ENCODE peak calls at places on chromosomes 16 and 17, in four cellular contexts. Z, N, R and G are unnamed samples.

GRCh38 chr17:15262291-15263205 is 2.6 kb downstream of the PMP22 start:
- DNase-seq in Z (peak), N (no peak), R (peak), G (peak)

GRCh38 chr17:66813314-66813713 is 21.6 kb upstream of the CACNG5 start:
- DNase-seq in R (no peak), N (no peak), Z (no peak), G (no peak)

GRCh38 chr17:37741334-37742113 is 3.3 kb downstream of the HNF1B start:
- DNase-seq in N (no peak), Z (no peak), R (no peak), G (no peak)

GRCh38 chr16:234468-235305 is at the start of gene FAM234A:
- DNase-seq in N (peak), Z (peak), R (peak), G (peak)

GRCh38 chr16:20364051-20364450 is 11.5 kb upstream of the UMOD start:
- DNase-seq in Z (no peak), R (no peak), N (no peak), G (no peak)

GRCh38 chr16:4142268-4142667 is 26.0 kb upstream of the ADCY9 start:
- DNase-seq in R (no peak), N (no peak), Z (no peak), G (peak)

GRCh38 chr17:40301315-40301714 is 7.7 kb upstream of the RARA start:
- DNase-seq in Z (no peak), R (no peak), N (no peak), G (no peak)

GRCh38 chr17:48465884-48466283 is 35.9 kb upstream of the SKAP1 start:
- DNase-seq in R (no peak), N (no peak), Z (no peak), G (no peak)

GRCh38 chr17:43360376-43360738 is 38.4 kb upstream of the ARL4D start:
- DNase-seq in N (peak), R (peak), Z (no peak), G (peak)

GRCh38 chr17:78313735-78314648 is 45.9 kb downstream of the SOCS3 start:
- DNase-seq in Z (peak), R (peak), N (no peak), G (peak)

GRCh38 chr16:25040543-25040942 is 25.4 kb upstream of the ARHGAP17 start:
- DNase-seq in R (no peak), N (no peak), Z (no peak), G (peak)

GRCh38 chr16:566475-567361 is at the start of gene NHLRC4:
- DNase-seq in N (no peak), R (peak), Z (peak), G (peak)

GRCh38 chr17:17214646-17215436 is 8.7 kb upstream of the PLD6 start:
- DNase-seq in Z (no peak), R (no peak), N (no peak), G (no peak)

GRCh38 chr17:40319651-40320550 is 10.9 kb downstream of the RARA start:
- DNase-seq in Z (peak), R (peak), N (peak), G (no peak)

GRCh38 chr17:8126306-8127066 is 2.6 kb upstream of the HES7 start:
- DNase-seq in N (no peak), Z (no peak), R (peak), G (peak)

GRCh38 chr16:20859699-20860098 is 40.5 kb downstream of the DCUN1D3 start:
- DNase-seq in Z (no peak), R (no peak), N (no peak), G (no peak)

GRCh38 chr16:74954763-74955162 is 30.2 kb downstream of the WDR59 start:
- DNase-seq in Z (no peak), N (no peak), R (no peak), G (no peak)

GRCh38 chr16:64356267-64356666 is 765.6 kb downstream of the CDH11 start:
- DNase-seq in R (no peak), Z (no peak), N (no peak), G (no peak)

DNA sequence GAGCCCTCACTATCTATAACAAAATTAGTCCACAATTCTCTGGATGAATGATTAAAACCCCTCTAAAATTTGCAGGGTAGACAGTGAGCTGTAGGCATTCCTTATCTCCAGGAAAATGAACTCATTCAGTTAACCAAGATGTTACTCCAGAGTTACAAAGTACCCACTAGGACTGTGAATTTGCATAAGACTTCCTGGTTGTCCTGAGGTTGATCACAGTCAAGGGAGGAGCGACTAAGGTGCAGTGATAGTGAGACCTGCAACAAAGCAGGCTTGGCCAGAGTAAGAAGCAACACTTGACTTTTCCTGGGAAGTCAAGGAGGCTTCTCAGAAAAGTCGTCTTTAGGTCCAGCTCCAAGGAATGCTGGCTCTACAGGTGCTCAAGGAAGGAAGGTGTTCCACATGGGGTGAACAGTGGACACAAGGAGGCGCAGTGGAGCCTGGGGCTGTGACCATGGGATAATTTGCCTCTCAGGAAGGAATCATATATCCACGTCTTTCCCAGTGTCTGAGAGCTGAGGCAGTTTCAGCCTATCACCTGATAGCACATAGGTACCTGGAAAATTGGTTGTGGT is 821.0 kb upstream of the EEF2KMT start:
- DNase-seq in R (no peak), N (no peak), Z (no peak), G (no peak)
- TF ChIP-seq CTCF in R (no peak), N (no peak), Z (no peak), G (no peak)

DNA sequence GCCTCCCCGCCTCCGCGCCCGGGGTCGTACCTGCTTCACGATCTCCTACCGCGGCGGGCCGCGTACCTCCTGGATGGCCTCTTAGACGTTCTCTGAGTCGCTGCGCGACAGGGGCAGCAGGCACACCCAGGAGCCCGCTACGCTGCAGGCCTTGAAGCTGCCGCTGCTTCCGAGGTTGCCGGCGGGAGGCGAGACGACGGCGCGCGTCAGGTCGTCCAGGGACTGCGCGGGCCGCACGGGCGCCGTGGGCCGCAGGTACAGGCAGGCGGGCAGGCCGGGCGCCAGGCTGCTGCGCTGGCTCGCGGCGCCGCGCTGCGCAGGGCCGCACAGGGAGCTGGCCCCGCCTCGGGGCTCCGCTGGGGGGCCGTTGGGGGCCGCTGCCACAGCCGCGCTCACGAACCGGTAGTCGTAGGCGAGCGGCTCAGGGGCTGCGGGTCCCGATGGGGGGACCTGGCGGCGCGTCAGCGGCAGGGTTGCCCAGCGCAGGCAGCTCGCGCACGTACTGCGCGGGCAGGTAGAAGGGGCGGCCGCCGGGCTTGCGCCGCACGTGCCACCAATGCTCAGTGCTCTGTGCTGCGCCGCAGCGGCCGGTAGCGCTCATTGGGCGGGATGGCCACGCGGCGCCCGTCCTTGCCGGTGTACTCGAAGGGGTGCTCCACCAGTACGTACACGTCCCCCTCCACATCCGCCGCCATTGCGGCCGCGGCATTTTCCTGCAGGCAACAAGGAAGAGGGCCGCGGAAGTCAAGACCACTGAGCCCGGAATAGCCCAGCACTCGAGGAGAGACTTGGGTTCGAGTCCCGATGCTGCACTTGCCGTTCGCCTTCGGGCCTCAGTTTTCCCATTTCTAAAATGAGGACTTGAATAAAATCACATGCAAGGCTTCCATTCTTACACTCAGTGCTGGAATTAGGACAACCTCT is 116.5 kb upstream of the SMURF2 start:
- DNase-seq in Z (no peak), R (no peak), N (peak), G (peak)
- TF ChIP-seq CTCF in Z (peak), R (no peak), N (no peak), G (no peak)

DNA sequence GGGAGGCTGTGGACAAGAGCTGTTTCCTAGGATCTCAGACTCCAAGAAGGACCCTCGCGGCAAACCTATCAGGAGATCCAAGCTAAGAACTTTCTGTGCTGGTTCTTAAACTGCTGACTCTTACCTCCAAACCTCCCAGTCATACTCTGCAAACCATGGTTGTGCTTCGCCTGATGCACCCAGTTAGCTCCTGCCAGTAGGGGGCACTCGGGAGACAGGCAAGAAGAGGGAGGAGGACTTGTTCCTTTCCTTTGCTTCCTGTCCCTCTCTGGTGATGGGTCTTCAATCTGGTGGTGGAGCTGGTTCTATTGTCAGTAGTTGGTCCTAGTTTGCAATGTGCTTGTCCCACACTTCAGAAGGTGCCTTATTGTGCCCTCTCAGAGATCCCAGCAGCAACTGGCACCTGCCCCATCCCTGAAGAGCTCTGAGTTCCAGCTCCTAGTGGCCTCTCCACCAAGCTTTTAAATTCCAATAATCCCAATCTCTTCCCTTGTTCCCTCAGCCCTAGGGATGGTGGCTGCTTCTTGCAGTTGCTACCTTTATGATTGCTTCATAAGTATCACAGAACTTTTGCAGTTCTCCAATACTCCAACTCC is 113.5 kb upstream of the RPL38 start:
- DNase-seq in R (no peak), Z (no peak), N (peak), G (peak)
- TF ChIP-seq CTCF in R (no peak), Z (no peak), N (peak), G (peak)

GRCh38 chr16:85674828-85675227 is 13.9 kb downstream of the GINS2 start:
- DNase-seq in R (no peak), Z (no peak), N (no peak), G (no peak)

GRCh38 chr16:85676466-85676865 is 12.3 kb downstream of the GINS2 start:
- DNase-seq in R (no peak), Z (no peak), N (no peak), G (no peak)

GRCh38 chr16:85673529-85674417 is 15.0 kb downstream of the GINS2 start:
- DNase-seq in R (peak), N (no peak), Z (no peak), G (no peak)

GRCh38 chr16:85674418-85674755 is 14.4 kb downstream of the GINS2 start:
- DNase-seq in R (no peak), N (no peak), Z (no peak), G (no peak)

DNA sequence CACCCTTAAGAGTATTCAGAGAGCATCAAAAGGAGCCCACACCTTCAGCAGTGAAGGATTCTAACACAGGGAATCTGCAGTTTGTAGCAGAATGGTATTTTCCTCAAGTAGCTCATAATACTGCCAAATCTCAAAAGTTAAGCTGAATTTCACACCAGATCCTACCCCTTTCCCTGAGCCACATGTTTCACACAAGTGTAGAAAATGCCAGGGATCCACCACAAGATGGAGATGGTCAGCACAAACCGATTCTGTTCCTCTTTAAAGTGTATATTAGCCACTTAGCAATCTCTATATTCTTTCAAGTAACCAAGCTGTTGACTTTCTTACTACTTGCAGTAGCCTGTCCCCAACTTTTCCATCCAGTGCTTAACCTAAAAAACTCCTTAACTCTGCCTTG is 13.2 kb downstream of the GINS2 start:
- DNase-seq in R (no peak), Z (no peak), N (no peak), G (no peak)
- TF ChIP-seq CTCF in R (peak), Z (no peak), N (no peak), G (peak)

DNA sequence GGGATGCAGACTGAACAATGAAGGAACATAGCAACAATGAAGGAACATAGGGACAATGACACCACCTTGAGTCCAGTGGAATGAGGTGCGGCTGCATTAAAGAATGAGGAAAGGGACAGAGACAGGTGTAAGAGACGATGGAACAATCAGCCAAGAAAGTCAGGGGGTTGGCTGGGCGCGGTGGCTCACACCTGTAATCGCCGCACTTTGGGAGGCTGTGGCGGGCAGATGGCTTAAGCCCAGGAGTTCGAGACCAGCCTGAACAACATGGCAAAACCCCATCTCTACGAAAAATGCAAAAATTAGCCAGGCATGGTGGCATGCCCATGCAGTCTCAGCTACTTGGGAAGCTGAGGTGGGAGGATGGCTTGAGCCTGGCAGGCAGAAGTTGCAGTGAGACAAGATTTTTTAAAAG is 13.6 kb upstream of the CBFB start:
- DNase-seq in N (no peak), R (no peak), Z (peak), G (no peak)
- TF ChIP-seq CTCF in N (no peak), R (no peak), Z (no peak), G (no peak)

GRCh38 chr16:56275076-56275475 is 83.8 kb downstream of the GNAO1 start:
- DNase-seq in N (no peak), Z (no peak), R (no peak), G (no peak)

GRCh38 chr16:56278196-56278855 is 87.0 kb downstream of the GNAO1 start:
- DNase-seq in R (no peak), N (no peak), Z (no peak), G (no peak)

GRCh38 chr16:56275801-56276200 is 84.5 kb downstream of the GNAO1 start:
- DNase-seq in N (no peak), Z (no peak), R (no peak), G (no peak)

GRCh38 chr16:56279132-56279531 is 87.8 kb downstream of the GNAO1 start:
- DNase-seq in R (no peak), Z (no peak), N (peak), G (peak)

GRCh38 chr16:56277040-56277439 is 85.8 kb downstream of the GNAO1 start:
- DNase-seq in N (no peak), R (no peak), Z (no peak), G (no peak)
- TF ChIP-seq CTCF in N (no peak), R (peak), Z (no peak), G (no peak)

DNA sequence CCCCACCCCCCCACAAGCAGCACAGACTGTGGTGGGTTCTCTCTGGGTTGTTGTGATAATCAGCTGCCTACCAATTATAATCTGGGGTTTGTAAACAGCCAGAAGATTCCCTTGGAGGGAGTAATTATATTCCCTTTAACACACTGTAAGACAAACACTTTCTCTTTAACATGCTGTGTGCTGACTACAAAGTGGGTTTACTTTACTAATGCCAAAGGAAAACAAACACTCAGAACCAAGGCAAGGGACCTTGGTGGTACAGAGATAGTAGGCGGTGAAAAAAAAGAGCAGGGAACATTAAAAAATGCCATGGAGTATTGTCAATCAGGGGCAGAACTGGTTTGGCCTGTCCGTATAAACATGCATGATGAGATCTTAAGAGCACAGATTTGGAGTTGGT is 3.0 kb upstream of the VAT1L start:
- DNase-seq in R (no peak), Z (no peak), N (no peak), G (no peak)
- TF ChIP-seq CTCF in R (no peak), Z (no peak), N (no peak), G (no peak)